ENCODE peak calls at places on chromosomes 11 and 22, in four cellular contexts. Z is nephron progenitor cell, M is pancreas, V is coronary artery. R is an unnamed sample.

GRCh38 chr11:19382131-19382611 is 141.4 kb upstream of the E2F8 start:
- DNase-seq in V (no peak), M (no peak), Z (no peak), R (no peak)

GRCh38 chr11:75073459-75074190 is 23.1 kb downstream of the OR2AT4 start:
- DNase-seq in Z (no peak), V (no peak), M (no peak), R (no peak)

GRCh38 chr22:26430600-26430999 is 1.5 kb downstream of the ASPHD2 start:
- DNase-seq in V (no peak), M (no peak), Z (no peak), R (no peak)

GRCh38 chr11:34044664-34045485 is 6.7 kb upstream of the CAPRIN1 start:
- DNase-seq in M (no peak), V (no peak), Z (no peak), R (no peak)

GRCh38 chr11:32821517-32821916 is 8.2 kb upstream of the PRRG4 start:
- DNase-seq in V (no peak), M (no peak), Z (no peak), R (no peak)

GRCh38 chr11:47152126-47152952 is 24.3 kb downstream of the ARFGAP2 start:
- DNase-seq in V (no peak), Z (no peak), M (no peak), R (no peak)

GRCh38 chr11:103648670-103649400 is 387.6 kb upstream of the DDI1 start:
- DNase-seq in V (no peak), Z (no peak), M (no peak), R (no peak)

GRCh38 chr22:31282748-31283468 is 9.4 kb downstream of the PIK3IP1 start:
- DNase-seq in M (no peak), V (no peak), Z (no peak), R (no peak)

GRCh38 chr11:95908826-95909225 is 15.1 kb downstream of the MTMR2 start:
- DNase-seq in Z (no peak), M (no peak), V (no peak), R (no peak)

DNA sequence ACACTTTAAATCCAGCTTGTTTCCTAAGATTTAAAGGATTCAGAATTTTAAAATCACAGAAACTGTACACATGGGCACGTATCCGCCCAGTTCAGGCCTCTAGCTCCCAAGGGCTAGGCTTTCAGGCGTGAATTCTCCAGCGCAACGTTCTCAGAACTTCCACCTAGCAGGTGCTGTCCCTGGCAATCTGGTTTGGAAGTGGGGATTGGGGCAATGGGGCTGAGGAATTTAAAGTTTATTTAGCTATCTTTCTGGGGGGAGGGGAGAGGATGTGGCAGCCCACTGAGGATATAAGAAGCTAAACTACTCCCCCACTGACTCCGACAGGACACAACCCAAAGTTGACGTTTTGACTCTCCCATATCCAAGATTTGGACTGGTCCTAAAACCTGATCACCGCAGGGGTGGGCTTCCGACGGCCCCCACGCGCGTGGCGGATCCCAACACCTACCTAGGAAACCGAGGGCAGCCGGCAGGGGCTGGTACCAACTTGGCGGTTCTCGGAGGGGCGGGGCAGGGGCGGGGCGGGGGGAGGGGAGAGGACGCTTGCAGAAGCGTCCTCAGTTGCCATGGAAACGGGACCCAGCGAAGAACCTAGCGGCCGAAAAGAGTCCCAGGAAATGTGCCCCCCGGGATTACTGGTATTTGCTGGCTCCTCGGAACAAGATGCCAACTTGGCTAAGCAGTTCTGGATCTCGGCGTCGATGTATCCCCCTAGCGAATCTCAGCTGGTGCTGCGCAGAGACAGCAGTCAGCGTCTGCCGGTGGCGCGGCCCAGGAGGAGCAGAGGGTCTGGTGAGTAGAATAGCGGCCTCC is at the start of gene HOATZ:
- DNase-seq in V (no peak), M (no peak), Z (peak), R (no peak)
- TF ChIP-seq CTCF in V (no peak), M (no peak), Z (no peak), R (no peak)

GRCh38 chr11:121104223-121104831 is 3.3 kb downstream of the TECTA start:
- DNase-seq in Z (no peak), M (no peak), V (no peak), R (no peak)
- TF ChIP-seq CTCF in Z (no peak), M (no peak), V (no peak), R (no peak)

DNA sequence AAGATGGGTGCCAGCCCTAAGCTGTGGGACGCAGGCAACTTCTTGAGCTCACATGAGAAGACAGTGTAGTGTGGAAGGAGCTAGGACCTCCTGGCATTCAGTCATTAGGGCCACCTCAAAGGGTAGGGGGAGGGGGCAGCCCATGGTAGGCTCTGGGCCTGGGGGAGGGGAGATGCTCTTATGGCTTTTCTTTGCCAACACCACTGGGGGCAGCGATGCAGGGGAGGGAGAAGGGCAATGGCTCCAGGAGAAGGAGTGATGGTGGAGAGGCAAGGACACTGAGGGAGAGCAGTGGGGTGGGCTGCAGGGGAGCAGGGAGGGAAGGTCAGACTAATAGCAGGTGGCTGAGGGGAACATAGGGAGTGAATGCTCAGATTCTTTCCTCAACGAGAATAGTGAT is 63.3 kb upstream of the SUSD2 start:
- DNase-seq in V (no peak), Z (no peak), M (no peak), R (no peak)
- TF ChIP-seq CTCF in V (no peak), Z (no peak), M (no peak), R (no peak)

GRCh38 chr11:132140056-132140455 is 769.6 kb downstream of the NTM start:
- DNase-seq in Z (no peak), V (no peak), M (no peak), R (no peak)
- TF ChIP-seq CTCF in Z (peak), V (no peak), M (no peak), R (no peak)

DNA sequence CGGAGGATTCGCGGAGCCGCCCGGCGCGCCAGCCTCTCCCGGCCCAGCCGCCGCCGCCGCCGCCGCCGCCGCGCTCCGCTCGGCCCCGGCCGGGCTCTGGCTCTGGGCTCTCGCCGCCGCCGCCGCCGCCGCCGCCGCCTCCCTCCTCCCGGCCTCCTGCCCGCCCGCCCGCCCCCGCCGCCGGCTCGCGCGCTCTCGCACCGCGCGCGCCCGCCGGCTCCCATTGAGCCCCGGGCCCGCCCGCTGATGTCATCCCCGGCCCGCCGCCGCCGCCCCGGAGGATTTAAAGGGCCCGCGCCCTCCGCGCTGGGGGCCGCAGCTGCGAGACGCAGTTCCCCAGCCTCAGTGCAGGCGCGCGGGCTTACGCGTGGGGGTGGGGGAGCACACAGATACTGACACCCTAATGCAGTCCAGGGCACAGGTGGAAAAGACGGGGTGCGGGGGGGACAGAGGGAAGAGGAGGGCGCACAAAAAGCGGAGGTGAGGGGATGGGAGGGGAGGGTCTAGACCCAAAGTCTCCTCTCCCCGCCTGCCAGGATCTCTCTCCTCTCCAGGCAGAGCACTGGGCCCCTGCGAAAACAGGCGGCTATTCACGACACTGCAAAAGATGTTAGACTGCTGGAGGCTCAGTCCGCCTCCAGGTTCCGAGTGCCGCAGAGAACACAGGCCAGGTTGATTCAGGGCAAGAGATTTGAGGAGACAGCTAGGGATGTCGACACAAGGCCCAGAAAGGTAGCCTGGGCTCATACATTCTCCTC is at the start of gene CSNK1E:
- DNase-seq in M (peak), V (no peak), Z (peak), R (no peak)
- TF ChIP-seq CTCF in M (no peak), V (no peak), Z (no peak), R (no peak)

DNA sequence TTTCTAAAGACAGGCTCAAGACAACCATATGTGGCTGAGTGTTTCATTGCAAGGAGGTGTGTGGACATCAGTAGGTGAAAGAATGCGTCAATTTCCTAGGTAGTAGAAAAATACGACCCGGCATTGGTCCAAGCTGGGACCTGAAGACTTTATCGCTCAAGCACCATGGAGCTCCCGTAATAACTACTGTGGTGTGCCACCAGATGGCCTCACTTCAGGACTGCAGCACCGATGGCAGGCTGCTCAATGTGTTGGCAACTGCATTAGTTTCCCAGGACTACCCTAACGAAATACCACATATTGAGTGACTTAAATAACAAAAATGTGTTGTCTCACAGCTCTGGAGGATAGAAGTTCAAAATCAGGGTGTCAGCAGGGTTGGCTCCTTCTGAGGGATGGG is 72.4 kb upstream of the FAT3 start:
- DNase-seq in M (no peak), Z (no peak), V (no peak), R (no peak)
- TF ChIP-seq CTCF in M (no peak), Z (no peak), V (no peak), R (no peak)

GRCh38 chr11:15208570-15209222 is 94.0 kb downstream of the INSC start:
- DNase-seq in M (peak), V (peak), Z (peak), R (no peak)
- TF ChIP-seq CTCF in M (peak), V (peak), Z (peak), R (peak)

DNA sequence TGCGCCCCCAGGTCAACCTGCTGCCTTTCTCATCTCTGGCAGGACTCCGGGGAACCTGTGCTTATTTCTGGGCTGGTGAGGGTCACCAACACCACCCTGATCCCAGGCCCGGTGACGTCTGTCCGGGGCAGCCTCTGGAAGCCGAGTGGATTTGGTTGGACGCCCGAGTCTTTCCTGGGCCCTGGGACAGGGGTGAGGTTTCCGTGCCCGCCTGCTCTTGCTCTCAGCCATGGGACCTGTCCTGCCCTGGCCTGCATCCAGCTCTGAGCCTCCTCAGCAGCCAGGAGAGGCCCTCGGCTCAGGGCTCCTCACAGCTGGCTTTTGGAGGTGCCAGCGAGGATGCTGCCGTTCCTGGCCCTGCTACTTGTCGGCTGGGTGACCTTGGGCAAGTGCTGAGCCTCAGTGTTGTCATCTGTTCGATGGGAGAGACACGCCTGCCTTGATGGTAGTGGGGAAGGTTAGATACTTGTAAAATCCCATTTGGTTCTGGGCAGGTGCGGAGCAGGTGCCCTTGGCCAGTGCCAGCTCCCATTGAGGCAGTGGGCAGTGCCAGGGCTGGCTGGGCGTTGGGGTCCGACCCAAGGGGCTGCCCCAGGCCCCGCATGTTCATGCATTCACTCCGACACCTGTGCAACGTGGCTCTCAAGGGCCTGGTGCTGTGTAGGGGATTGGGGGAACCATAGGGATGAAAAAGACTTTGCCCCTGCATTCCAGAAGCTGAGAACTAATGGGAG is 58.9 kb upstream of the THY1 start:
- DNase-seq in M (peak), Z (peak), V (peak), R (no peak)
- TF ChIP-seq CTCF in M (no peak), Z (no peak), V (peak), R (no peak)

GRCh38 chr11:70944636-70945035 is 307.7 kb downstream of the SHANK2 start:
- DNase-seq in V (no peak), M (no peak), Z (no peak), R (no peak)
- TF ChIP-seq CTCF in V (no peak), M (no peak), Z (no peak), R (no peak)

R was measured in esophagus muscularis mucosa.